ENCODE peak calls at places on chromosomes 4 and X, in seven cellular contexts. One of them, this sample, is unnamed.

GRCh38 chr4:84529169-84529751 is 30.2 kb upstream of the NKX6-1 start:
- DNase-seq in dorsolateral prefrontal cortex: no peak
- DNase-seq in HFF-Myc: peak; percentile 1
- DNase-seq in AG04450: no peak
- DNase-seq in adipocyte: peak; percentile 77
- DNase-seq in body of pancreas: no peak
- DNase-seq in endodermal cell: no peak
- DNase-seq in this sample: no peak

GRCh38 chr4:151688003-151688784 is 72.6 kb downstream of the GATB start:
- DNase-seq in dorsolateral prefrontal cortex: no peak
- DNase-seq in HFF-Myc: no peak
- DNase-seq in AG04450: no peak
- DNase-seq in adipocyte: peak; percentile 25
- DNase-seq in body of pancreas: no peak
- DNase-seq in endodermal cell: peak; percentile 81
- DNase-seq in this sample: no peak

GRCh38 chr4:57091657-57092162 is 18.5 kb downstream of the IGFBP7 start:
- DNase-seq in dorsolateral prefrontal cortex: no peak
- DNase-seq in HFF-Myc: no peak
- DNase-seq in AG04450: no peak
- DNase-seq in adipocyte: no peak
- DNase-seq in body of pancreas: no peak
- DNase-seq in endodermal cell: no peak
- DNase-seq in this sample: no peak

GRCh38 chr4:33060873-33061542 is 2340.8 kb downstream of the PCDH7 start:
- DNase-seq in dorsolateral prefrontal cortex: peak; percentile 41
- DNase-seq in HFF-Myc: peak; percentile 45
- DNase-seq in AG04450: peak; percentile 7
- DNase-seq in adipocyte: peak; percentile 80
- DNase-seq in body of pancreas: peak; percentile 14
- DNase-seq in endodermal cell: peak; percentile 89
- DNase-seq in this sample: peak; percentile 61

GRCh38 chr4:55018521-55018920 is 106.9 kb downstream of the KDR start:
- DNase-seq in dorsolateral prefrontal cortex: no peak
- DNase-seq in HFF-Myc: no peak
- DNase-seq in AG04450: no peak
- DNase-seq in adipocyte: peak; percentile 62
- DNase-seq in body of pancreas: no peak
- DNase-seq in endodermal cell: no peak
- DNase-seq in this sample: no peak

GRCh38 chr4:184826315-184827266 is 823 bp upstream of the ACSL1 start:
- DNase-seq in dorsolateral prefrontal cortex: no peak
- DNase-seq in HFF-Myc: no peak
- DNase-seq in AG04450: no peak
- DNase-seq in adipocyte: no peak
- DNase-seq in body of pancreas: peak; percentile 49
- DNase-seq in endodermal cell: no peak
- DNase-seq in this sample: peak; percentile 64

GRCh38 chr4:73867783-73868182 is 1.4 kb upstream of the CXCL1 start:
- DNase-seq in dorsolateral prefrontal cortex: no peak
- DNase-seq in HFF-Myc: no peak
- DNase-seq in AG04450: no peak
- DNase-seq in adipocyte: no peak
- DNase-seq in body of pancreas: peak; percentile 42
- DNase-seq in endodermal cell: peak; percentile 53
- DNase-seq in this sample: no peak

GRCh38 chr4:6582889-6583504 is 8.0 kb downstream of the MAN2B2 start:
- DNase-seq in dorsolateral prefrontal cortex: no peak
- DNase-seq in HFF-Myc: no peak
- DNase-seq in AG04450: no peak
- DNase-seq in adipocyte: no peak
- DNase-seq in body of pancreas: no peak
- DNase-seq in endodermal cell: peak; percentile 73
- DNase-seq in this sample: no peak

GRCh38 chrX:38570396-38570795 is 9.1 kb downstream of the TSPAN7 start:
- DNase-seq in dorsolateral prefrontal cortex: no peak
- DNase-seq in HFF-Myc: no peak
- DNase-seq in AG04450: no peak
- DNase-seq in adipocyte: no peak
- DNase-seq in body of pancreas: no peak
- DNase-seq in endodermal cell: no peak
- DNase-seq in this sample: no peak

GRCh38 chrX:2583194-2584162 is 82.7 kb upstream of the DHRSX start:
- DNase-seq in dorsolateral prefrontal cortex: no peak
- DNase-seq in HFF-Myc: no peak
- DNase-seq in AG04450: no peak
- DNase-seq in adipocyte: no peak
- DNase-seq in body of pancreas: no peak
- DNase-seq in endodermal cell: peak; percentile 68
- DNase-seq in this sample: peak; percentile 62

GRCh38 chr4:145619639-145619996 is 433 bp downstream of the MMAA start:
- DNase-seq in dorsolateral prefrontal cortex: peak; percentile 39
- DNase-seq in HFF-Myc: peak; percentile 15
- DNase-seq in AG04450: no peak
- DNase-seq in adipocyte: peak; percentile 71
- DNase-seq in body of pancreas: peak; percentile 86
- DNase-seq in endodermal cell: no peak
- DNase-seq in this sample: no peak

GRCh38 chrX:103629295-103630170 is 758 bp downstream of the TCEAL1 start:
- DNase-seq in dorsolateral prefrontal cortex: peak; percentile 60
- DNase-seq in HFF-Myc: no peak
- DNase-seq in AG04450: peak; percentile 20
- DNase-seq in adipocyte: peak; percentile 69
- DNase-seq in body of pancreas: peak; percentile 64
- DNase-seq in endodermal cell: peak; percentile 95
- DNase-seq in this sample: peak; percentile 76

GRCh38 chr4:27148211-27148895 is 287.7 kb downstream of the STIM2 start:
- DNase-seq in dorsolateral prefrontal cortex: no peak
- DNase-seq in HFF-Myc: no peak
- DNase-seq in AG04450: no peak
- DNase-seq in adipocyte: no peak
- DNase-seq in body of pancreas: no peak
- DNase-seq in endodermal cell: no peak
- DNase-seq in this sample: no peak

GRCh38 chr4:120691106-120691505 is 231.4 kb downstream of the PRDM5 start:
- DNase-seq in dorsolateral prefrontal cortex: no peak
- DNase-seq in HFF-Myc: no peak
- DNase-seq in AG04450: no peak
- DNase-seq in adipocyte: peak; percentile 31
- DNase-seq in body of pancreas: no peak
- DNase-seq in endodermal cell: no peak
- DNase-seq in this sample: no peak

GRCh38 chrX:56728752-56729151 is 291 bp upstream of the NBDY start:
- DNase-seq in dorsolateral prefrontal cortex: no peak
- DNase-seq in HFF-Myc: no peak
- DNase-seq in AG04450: no peak
- DNase-seq in adipocyte: peak; percentile 41
- DNase-seq in body of pancreas: no peak
- DNase-seq in endodermal cell: no peak
- DNase-seq in this sample: no peak

GRCh38 chr4:181294421-181294820 is 948.8 kb upstream of the TENM3 start:
- DNase-seq in dorsolateral prefrontal cortex: no peak
- DNase-seq in HFF-Myc: no peak
- DNase-seq in AG04450: no peak
- DNase-seq in adipocyte: no peak
- DNase-seq in body of pancreas: no peak
- DNase-seq in endodermal cell: no peak
- DNase-seq in this sample: no peak

GRCh38 chr4:1104647-1105046 is 8.7 kb downstream of the RNF212 start:
- DNase-seq in dorsolateral prefrontal cortex: no peak
- DNase-seq in HFF-Myc: no peak
- DNase-seq in AG04450: no peak
- DNase-seq in adipocyte: no peak
- DNase-seq in body of pancreas: no peak
- DNase-seq in endodermal cell: no peak
- DNase-seq in this sample: no peak

GRCh38 chrX:53126377-53126776 is 32.4 kb downstream of the KANTR start:
- DNase-seq in dorsolateral prefrontal cortex: no peak
- DNase-seq in HFF-Myc: no peak
- DNase-seq in AG04450: no peak
- DNase-seq in adipocyte: no peak
- DNase-seq in body of pancreas: no peak
- DNase-seq in endodermal cell: no peak
- DNase-seq in this sample: no peak

GRCh38 chr4:62896721-62897120 is 1512.5 kb downstream of the TECRL start:
- DNase-seq in dorsolateral prefrontal cortex: no peak
- DNase-seq in HFF-Myc: no peak
- DNase-seq in AG04450: no peak
- DNase-seq in adipocyte: no peak
- DNase-seq in body of pancreas: no peak
- DNase-seq in endodermal cell: no peak
- DNase-seq in this sample: no peak

GRCh38 chr4:3849140-3849539 is 83.0 kb downstream of the ADRA2C start:
- DNase-seq in dorsolateral prefrontal cortex: no peak
- DNase-seq in HFF-Myc: no peak
- DNase-seq in AG04450: no peak
- DNase-seq in adipocyte: no peak
- DNase-seq in body of pancreas: no peak
- DNase-seq in endodermal cell: no peak
- DNase-seq in this sample: no peak

GRCh38 chr4:65791807-65792308 is 121.6 kb upstream of the EPHA5 start:
- DNase-seq in dorsolateral prefrontal cortex: no peak
- DNase-seq in HFF-Myc: no peak
- DNase-seq in AG04450: no peak
- DNase-seq in adipocyte: peak; percentile 50
- DNase-seq in body of pancreas: no peak
- DNase-seq in endodermal cell: no peak
- DNase-seq in this sample: no peak

GRCh38 chr4:121200795-121201472 is 36.8 kb upstream of the TNIP3 start:
- DNase-seq in dorsolateral prefrontal cortex: no peak
- DNase-seq in HFF-Myc: no peak
- DNase-seq in AG04450: no peak
- DNase-seq in adipocyte: no peak
- DNase-seq in body of pancreas: no peak
- DNase-seq in endodermal cell: no peak
- DNase-seq in this sample: no peak

GRCh38 chr4:107151173-107151572 is 115.1 kb upstream of the DKK2 start:
- DNase-seq in dorsolateral prefrontal cortex: no peak
- DNase-seq in HFF-Myc: no peak
- DNase-seq in AG04450: no peak
- DNase-seq in adipocyte: no peak
- DNase-seq in body of pancreas: no peak
- DNase-seq in endodermal cell: no peak
- DNase-seq in this sample: no peak

GRCh38 chr4:168440442-168441264 is 39.6 kb downstream of the DDX60L start:
- DNase-seq in dorsolateral prefrontal cortex: no peak
- DNase-seq in HFF-Myc: peak; percentile 31
- DNase-seq in AG04450: no peak
- DNase-seq in adipocyte: peak; percentile 25
- DNase-seq in body of pancreas: no peak
- DNase-seq in endodermal cell: no peak
- DNase-seq in this sample: no peak

GRCh38 chr4:6278801-6279197 is 9.1 kb downstream of the WFS1 start:
- DNase-seq in dorsolateral prefrontal cortex: no peak
- DNase-seq in HFF-Myc: no peak
- DNase-seq in AG04450: no peak
- DNase-seq in adipocyte: no peak
- DNase-seq in body of pancreas: no peak
- DNase-seq in endodermal cell: no peak
- DNase-seq in this sample: no peak

GRCh38 chr4:20271954-20272353 is 20.2 kb downstream of the SLIT2 start:
- DNase-seq in dorsolateral prefrontal cortex: no peak
- DNase-seq in HFF-Myc: no peak
- DNase-seq in AG04450: no peak
- DNase-seq in adipocyte: no peak
- DNase-seq in body of pancreas: no peak
- DNase-seq in endodermal cell: no peak
- DNase-seq in this sample: no peak
- H3K4me3 ChIP-seq in dorsolateral prefrontal cortex: no peak overlapping the region
- H3K4me3 ChIP-seq in HFF-Myc: no peak overlapping the region
- H3K4me3 ChIP-seq in AG04450: no peak overlapping the region
- H3K4me3 ChIP-seq in adipocyte: no peak overlapping the region
- H3K4me3 ChIP-seq in body of pancreas: no peak overlapping the region
- H3K4me3 ChIP-seq in endodermal cell: no peak overlapping the region
- H3K4me3 ChIP-seq in this sample: no peak overlapping the region

DNA sequence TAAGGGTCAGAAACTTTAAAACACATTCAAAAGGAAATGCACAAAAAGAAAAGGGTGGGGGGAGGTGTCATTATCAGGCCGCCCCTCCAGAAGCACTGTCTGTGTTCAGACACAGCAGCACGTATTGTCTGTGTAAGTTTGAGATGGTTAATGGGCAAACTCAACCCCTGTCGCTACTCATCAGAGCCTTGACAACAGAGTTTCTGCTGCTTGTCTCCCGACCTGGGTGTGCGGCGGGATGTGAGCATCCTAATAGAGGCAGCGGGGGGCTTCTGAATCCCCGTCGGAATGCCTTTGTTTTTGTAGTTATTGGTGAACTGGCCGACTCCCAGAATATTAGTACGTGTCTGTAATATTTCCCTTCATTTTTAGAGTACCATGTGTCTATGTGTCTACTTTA is 158.9 kb downstream of the DCTD start:
- DNase-seq in dorsolateral prefrontal cortex: no peak
- DNase-seq in HFF-Myc: no peak
- DNase-seq in AG04450: no peak
- DNase-seq in adipocyte: no peak
- DNase-seq in body of pancreas: no peak
- DNase-seq in endodermal cell: no peak
- DNase-seq in this sample: no peak
- H3K4me3 ChIP-seq in dorsolateral prefrontal cortex: no peak overlapping the region
- H3K4me3 ChIP-seq in HFF-Myc: no peak overlapping the region
- H3K4me3 ChIP-seq in AG04450: no peak overlapping the region
- H3K4me3 ChIP-seq in adipocyte: no peak overlapping the region
- H3K4me3 ChIP-seq in body of pancreas: no peak overlapping the region
- H3K4me3 ChIP-seq in endodermal cell: no peak overlapping the region
- H3K4me3 ChIP-seq in this sample: no peak overlapping the region

DNA sequence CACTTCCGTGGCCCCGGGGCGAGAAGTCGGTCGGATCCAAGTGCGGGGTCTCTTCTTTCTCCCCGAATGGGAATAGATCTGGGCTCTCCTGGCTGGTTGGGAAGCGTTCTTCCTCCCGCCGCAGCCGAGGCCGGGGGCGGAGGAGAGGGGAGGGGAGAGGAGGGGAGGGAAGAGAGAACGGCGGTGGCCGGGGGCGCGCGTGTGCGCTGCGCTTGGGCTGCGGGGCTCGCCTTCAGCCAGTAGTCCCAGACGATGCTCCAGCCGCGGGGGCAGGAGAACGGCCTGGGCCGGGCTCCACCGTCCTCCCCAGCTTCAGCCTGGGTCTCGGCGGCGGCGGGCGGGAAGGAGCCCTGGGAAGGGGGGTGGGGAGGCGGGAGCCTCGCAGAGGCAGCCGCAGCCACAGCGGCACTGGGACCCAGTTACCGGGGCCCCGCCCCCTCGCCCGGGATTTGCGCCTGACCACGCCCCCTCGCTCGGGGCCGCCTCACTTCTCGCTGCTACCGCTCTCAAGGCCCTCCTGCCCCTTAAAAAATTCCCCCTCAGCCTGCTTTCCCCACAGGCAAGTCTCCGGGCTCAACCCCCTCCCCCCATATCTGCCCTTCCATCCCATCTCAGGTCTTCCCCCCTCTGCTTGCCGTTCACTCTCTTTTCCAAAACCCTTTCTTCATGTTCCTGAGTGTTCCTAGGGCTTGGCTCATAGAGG is at the start of gene FGD1:
- DNase-seq in dorsolateral prefrontal cortex: peak; percentile 36
- DNase-seq in HFF-Myc: no peak
- DNase-seq in AG04450: no peak
- DNase-seq in adipocyte: peak; percentile 74
- DNase-seq in body of pancreas: peak; percentile 72
- DNase-seq in endodermal cell: peak; percentile 88
- DNase-seq in this sample: peak; percentile 89
- H3K4me3 ChIP-seq in dorsolateral prefrontal cortex: peak within 1 kb of the TSS; percentile 43
- H3K4me3 ChIP-seq in HFF-Myc: peak within 1 kb of the TSS; percentile 66
- H3K4me3 ChIP-seq in AG04450: peak within 1 kb of the TSS; percentile 71
- H3K4me3 ChIP-seq in adipocyte: peak within 1 kb of the TSS; percentile 80
- H3K4me3 ChIP-seq in body of pancreas: peak within 1 kb of the TSS; percentile 34
- H3K4me3 ChIP-seq in endodermal cell: peak within 1 kb of the TSS; percentile 85
- H3K4me3 ChIP-seq in this sample: peak within 1 kb of the TSS; percentile 95

GRCh38 chrX:40090050-40090804 is 7.5 kb downstream of the BCOR start:
- DNase-seq in dorsolateral prefrontal cortex: no peak
- DNase-seq in HFF-Myc: no peak
- DNase-seq in AG04450: no peak
- DNase-seq in adipocyte: no peak
- DNase-seq in body of pancreas: peak; percentile 61
- DNase-seq in endodermal cell: peak; percentile 86
- DNase-seq in this sample: peak; percentile 62
- H3K4me3 ChIP-seq in dorsolateral prefrontal cortex: peak overlapping the region; percentile 10
- H3K4me3 ChIP-seq in HFF-Myc: no peak overlapping the region
- H3K4me3 ChIP-seq in AG04450: peak overlapping the region; percentile 36
- H3K4me3 ChIP-seq in adipocyte: peak overlapping the region; percentile 69
- H3K4me3 ChIP-seq in body of pancreas: no peak overlapping the region
- H3K4me3 ChIP-seq in endodermal cell: peak overlapping the region; percentile 43
- H3K4me3 ChIP-seq in this sample: no peak overlapping the region

This sample was measured in aorta.